ENCODE peak calls at places on chromosomes 4 and X, in five cellular contexts. Y, Q, A, M and I are unnamed samples.

GRCh38 chr4:78432896-78433295 is 118.7 kb upstream of the ANXA3 start:
- DNase-seq in Y (no peak), Q (no peak), A (no peak), M (no peak), I (no peak)

GRCh38 chr4:33060873-33061542 is 2340.8 kb downstream of the PCDH7 start:
- DNase-seq in Y (no peak), Q (peak; percentile 17), A (peak; percentile 57), M (peak; percentile 56), I (peak; percentile 18)

GRCh38 chr4:103567591-103567990 is 152.2 kb downstream of the TACR3 start:
- DNase-seq in Y (no peak), Q (no peak), A (no peak), M (no peak), I (no peak)

GRCh38 chr4:36326610-36327009 is 45.2 kb downstream of the DTHD1 start:
- DNase-seq in Y (no peak), Q (no peak), A (no peak), M (no peak), I (no peak)

GRCh38 chr4:84565951-84566350 is 17.0 kb upstream of the CDS1 start:
- DNase-seq in Y (no peak), Q (no peak), A (no peak), M (no peak), I (no peak)

GRCh38 chr4:55979562-55979961 is 30.8 kb downstream of the CEP135 start:
- DNase-seq in Y (no peak), Q (no peak), A (no peak), M (no peak), I (no peak)

GRCh38 chr4:118981171-118981838 is 92.7 kb downstream of the SYNPO2 start:
- DNase-seq in Y (no peak), Q (no peak), A (no peak), M (no peak), I (no peak)

GRCh38 chrX:10087391-10087790 is 69.4 kb upstream of the CLCN4 start:
- DNase-seq in Y (no peak), Q (no peak), A (no peak), M (no peak), I (no peak)

GRCh38 chrX:102720237-102721168 is at the start of gene GPRASP3:
- DNase-seq in Y (peak; percentile 21), Q (peak; percentile 72), A (peak; percentile 11), M (no peak), I (no peak)

GRCh38 chr4:83335691-83336090 is 1.0 kb upstream of the HPSE start:
- DNase-seq in Y (no peak), Q (no peak), A (peak; percentile 20), M (no peak), I (no peak)

GRCh38 chrX:36957425-36958328 is 50.5 kb upstream of the FAM47C start:
- DNase-seq in Y (no peak), Q (no peak), A (peak; percentile 23), M (peak; percentile 11), I (no peak)

GRCh38 chr4:88411491-88412101 is 32.9 kb downstream of the HERC6 start:
- DNase-seq in Y (no peak), Q (no peak), A (no peak), M (no peak), I (no peak)

GRCh38 chr4:153823483-153823882 is 34.6 kb upstream of the SFRP2 start:
- DNase-seq in Y (no peak), Q (no peak), A (no peak), M (no peak), I (no peak)

GRCh38 chr4:99824070-99824599 is 7.5 kb downstream of the DAPP1 start:
- DNase-seq in Y (no peak), Q (no peak), A (no peak), M (no peak), I (no peak)

GRCh38 chrX:123450217-123450616 is 266.1 kb downstream of the GRIA3 start:
- DNase-seq in Y (no peak), Q (no peak), A (peak; percentile 4), M (no peak), I (no peak)

GRCh38 chr4:101594588-101594987 is 195.9 kb upstream of the BANK1 start:
- DNase-seq in Y (no peak), Q (no peak), A (no peak), M (no peak), I (no peak)

GRCh38 chr4:183362916-183363542 is 40.8 kb upstream of the CLDN24 start:
- DNase-seq in Y (no peak), Q (no peak), A (no peak), M (no peak), I (no peak)

GRCh38 chr4:111919666-111920065 is 225.6 kb upstream of the FAM241A start:
- DNase-seq in Y (no peak), Q (no peak), A (no peak), M (no peak), I (no peak)

GRCh38 chr4:122701965-122702364 is 30.5 kb upstream of the BBS12 start:
- DNase-seq in Y (no peak), Q (no peak), A (no peak), M (no peak), I (no peak)

GRCh38 chr4:158209825-158210807 is at the start of gene TMEM144:
- DNase-seq in Y (no peak), Q (peak; percentile 90), A (peak; percentile 41), M (peak; percentile 57), I (no peak)

GRCh38 chrX:128884430-128884829 is 638.9 kb downstream of the SMARCA1 start:
- DNase-seq in Y (no peak), Q (no peak), A (no peak), M (no peak), I (no peak)

GRCh38 chr4:44368413-44369167 is 80.0 kb downstream of the KCTD8 start:
- DNase-seq in Y (no peak), Q (no peak), A (no peak), M (no peak), I (no peak)

GRCh38 chrX:13258725-13259124 is 61.1 kb downstream of the ATXN3L start:
- DNase-seq in Y (no peak), Q (no peak), A (no peak), M (no peak), I (no peak)

GRCh38 chrX:8504451-8504850 is 39.8 kb downstream of the VCX3B start:
- DNase-seq in Y (no peak), Q (no peak), A (no peak), M (no peak), I (no peak)

GRCh38 chr4:99735822-99736221 is 78.2 kb upstream of the C4orf54 start:
- DNase-seq in Y (no peak), Q (no peak), A (no peak), M (no peak), I (no peak)

GRCh38 chr4:74181225-74181624 is 23.3 kb downstream of the MTHFD2L start:
- DNase-seq in Y (no peak), Q (no peak), A (no peak), M (no peak), I (no peak)